ENCODE peak calls at places on chromosomes 7 and 10, in eight cellular contexts. One of them, this sample, is unnamed.

GRCh38 chr7:23462846-23463245 is 7.4 kb downstream of the IGF2BP3 start:
- DNase-seq in activated CD4-positive, alpha-beta T cell treated with anti-CD3 and anti-CD28 coated beads, Interleukin-2, amount 10 ng/mL, durations not matched to agents 7 days and 5 days: no peak
- DNase-seq in mesendoderm: no peak
- DNase-seq in GM03348: peak; percentile 42
- DNase-seq in activated T-cell treated with anti-CD3 and anti-CD28 coated beads, Interleukin-2, amount 50 U/mL, for 48 hours: no peak
- DNase-seq in COR-L47: peak; percentile 41
- DNase-seq in T-cell: no peak
- DNase-seq in GM12865: no peak
- DNase-seq in this sample: no peak

GRCh38 chr7:133300811-133301210 is 47.9 kb downstream of the EXOC4 start:
- DNase-seq in activated T-cell treated with anti-CD3 and anti-CD28 coated beads, Interleukin-2, amount 50 U/mL, for 48 hours: no peak
- DNase-seq in GM03348: no peak
- DNase-seq in COR-L47: no peak
- DNase-seq in activated CD4-positive, alpha-beta T cell treated with anti-CD3 and anti-CD28 coated beads, Interleukin-2, amount 10 ng/mL, durations not matched to agents 7 days and 5 days: no peak
- DNase-seq in GM12865: no peak
- DNase-seq in mesendoderm: no peak
- DNase-seq in T-cell: no peak
- DNase-seq in this sample: no peak

GRCh38 chr10:99927719-99928280 is 81.9 kb downstream of the DNMBP start:
- DNase-seq in activated T-cell treated with anti-CD3 and anti-CD28 coated beads, Interleukin-2, amount 50 U/mL, for 48 hours: no peak
- DNase-seq in COR-L47: no peak
- DNase-seq in activated CD4-positive, alpha-beta T cell treated with anti-CD3 and anti-CD28 coated beads, Interleukin-2, amount 10 ng/mL, durations not matched to agents 7 days and 5 days: no peak
- DNase-seq in mesendoderm: no peak
- DNase-seq in GM03348: no peak
- DNase-seq in T-cell: no peak
- DNase-seq in GM12865: no peak
- DNase-seq in this sample: no peak

GRCh38 chr10:105597297-105597696 is 956.2 kb downstream of the SORCS3 start:
- DNase-seq in GM03348: no peak
- DNase-seq in activated CD4-positive, alpha-beta T cell treated with anti-CD3 and anti-CD28 coated beads, Interleukin-2, amount 10 ng/mL, durations not matched to agents 7 days and 5 days: no peak
- DNase-seq in activated T-cell treated with anti-CD3 and anti-CD28 coated beads, Interleukin-2, amount 50 U/mL, for 48 hours: no peak
- DNase-seq in T-cell: no peak
- DNase-seq in GM12865: no peak
- DNase-seq in COR-L47: no peak
- DNase-seq in mesendoderm: no peak
- DNase-seq in this sample: no peak

GRCh38 chr7:100949931-100950443 is 653 bp downstream of the MUC3A start:
- DNase-seq in mesendoderm: peak; percentile 38
- DNase-seq in activated T-cell treated with anti-CD3 and anti-CD28 coated beads, Interleukin-2, amount 50 U/mL, for 48 hours: no peak
- DNase-seq in GM12865: no peak
- DNase-seq in activated CD4-positive, alpha-beta T cell treated with anti-CD3 and anti-CD28 coated beads, Interleukin-2, amount 10 ng/mL, durations not matched to agents 7 days and 5 days: no peak
- DNase-seq in COR-L47: no peak
- DNase-seq in GM03348: no peak
- DNase-seq in T-cell: no peak
- DNase-seq in this sample: no peak

GRCh38 chr10:117413928-117414618 is 38.8 kb upstream of the PDZD8 start:
- DNase-seq in GM12865: no peak
- DNase-seq in mesendoderm: no peak
- DNase-seq in T-cell: no peak
- DNase-seq in activated CD4-positive, alpha-beta T cell treated with anti-CD3 and anti-CD28 coated beads, Interleukin-2, amount 10 ng/mL, durations not matched to agents 7 days and 5 days: no peak
- DNase-seq in COR-L47: no peak
- DNase-seq in GM03348: peak; percentile 41
- DNase-seq in activated T-cell treated with anti-CD3 and anti-CD28 coated beads, Interleukin-2, amount 50 U/mL, for 48 hours: no peak
- DNase-seq in this sample: no peak

GRCh38 chr7:13982940-13983677 is 6.4 kb downstream of the ETV1 start:
- DNase-seq in GM03348: no peak
- DNase-seq in activated CD4-positive, alpha-beta T cell treated with anti-CD3 and anti-CD28 coated beads, Interleukin-2, amount 10 ng/mL, durations not matched to agents 7 days and 5 days: no peak
- DNase-seq in COR-L47: no peak
- DNase-seq in activated T-cell treated with anti-CD3 and anti-CD28 coated beads, Interleukin-2, amount 50 U/mL, for 48 hours: no peak
- DNase-seq in GM12865: no peak
- DNase-seq in T-cell: no peak
- DNase-seq in mesendoderm: peak; percentile 3
- DNase-seq in this sample: no peak

GRCh38 chr7:91567111-91568012 is 303.1 kb downstream of the FZD1 start:
- DNase-seq in COR-L47: no peak
- DNase-seq in GM12865: no peak
- DNase-seq in T-cell: no peak
- DNase-seq in GM03348: no peak
- DNase-seq in mesendoderm: no peak
- DNase-seq in activated CD4-positive, alpha-beta T cell treated with anti-CD3 and anti-CD28 coated beads, Interleukin-2, amount 10 ng/mL, durations not matched to agents 7 days and 5 days: no peak
- DNase-seq in activated T-cell treated with anti-CD3 and anti-CD28 coated beads, Interleukin-2, amount 50 U/mL, for 48 hours: no peak
- DNase-seq in this sample: no peak

GRCh38 chr10:32937824-32938482 is 20.1 kb downstream of the ITGB1 start:
- DNase-seq in COR-L47: no peak
- DNase-seq in T-cell: no peak
- DNase-seq in GM03348: peak; percentile 28
- DNase-seq in GM12865: no peak
- DNase-seq in activated T-cell treated with anti-CD3 and anti-CD28 coated beads, Interleukin-2, amount 50 U/mL, for 48 hours: no peak
- DNase-seq in mesendoderm: peak; percentile 53
- DNase-seq in activated CD4-positive, alpha-beta T cell treated with anti-CD3 and anti-CD28 coated beads, Interleukin-2, amount 10 ng/mL, durations not matched to agents 7 days and 5 days: no peak
- DNase-seq in this sample: no peak

GRCh38 chr10:110918633-110919348 is at the start of gene BBIP1:
- DNase-seq in mesendoderm: peak; percentile 100
- DNase-seq in activated CD4-positive, alpha-beta T cell treated with anti-CD3 and anti-CD28 coated beads, Interleukin-2, amount 10 ng/mL, durations not matched to agents 7 days and 5 days: no peak
- DNase-seq in T-cell: no peak
- DNase-seq in GM03348: peak; percentile 96
- DNase-seq in activated T-cell treated with anti-CD3 and anti-CD28 coated beads, Interleukin-2, amount 50 U/mL, for 48 hours: peak; percentile 94
- DNase-seq in COR-L47: no peak
- DNase-seq in GM12865: peak; percentile 96
- DNase-seq in this sample: peak; percentile 72

GRCh38 chr10:119120413-119120867 is 16.5 kb downstream of the DENND10 start:
- DNase-seq in mesendoderm: no peak
- DNase-seq in GM12865: peak; percentile 90
- DNase-seq in activated T-cell treated with anti-CD3 and anti-CD28 coated beads, Interleukin-2, amount 50 U/mL, for 48 hours: no peak
- DNase-seq in GM03348: no peak
- DNase-seq in activated CD4-positive, alpha-beta T cell treated with anti-CD3 and anti-CD28 coated beads, Interleukin-2, amount 10 ng/mL, durations not matched to agents 7 days and 5 days: no peak
- DNase-seq in T-cell: no peak
- DNase-seq in COR-L47: no peak
- DNase-seq in this sample: no peak

GRCh38 chr7:112937651-112938390 is 147.6 kb upstream of the TMEM168 start:
- DNase-seq in activated T-cell treated with anti-CD3 and anti-CD28 coated beads, Interleukin-2, amount 50 U/mL, for 48 hours: no peak
- DNase-seq in mesendoderm: no peak
- DNase-seq in T-cell: no peak
- DNase-seq in COR-L47: no peak
- DNase-seq in GM12865: no peak
- DNase-seq in GM03348: peak; percentile 25
- DNase-seq in activated CD4-positive, alpha-beta T cell treated with anti-CD3 and anti-CD28 coated beads, Interleukin-2, amount 10 ng/mL, durations not matched to agents 7 days and 5 days: no peak
- DNase-seq in this sample: no peak

GRCh38 chr7:332646-333398 is 42.9 kb downstream of the FOXL3 start:
- DNase-seq in mesendoderm: peak; percentile 73
- DNase-seq in activated CD4-positive, alpha-beta T cell treated with anti-CD3 and anti-CD28 coated beads, Interleukin-2, amount 10 ng/mL, durations not matched to agents 7 days and 5 days: peak; percentile 87
- DNase-seq in GM03348: peak; percentile 87
- DNase-seq in activated T-cell treated with anti-CD3 and anti-CD28 coated beads, Interleukin-2, amount 50 U/mL, for 48 hours: peak; percentile 94
- DNase-seq in COR-L47: peak; percentile 69
- DNase-seq in GM12865: peak; percentile 33
- DNase-seq in T-cell: peak; percentile 92
- DNase-seq in this sample: peak; percentile 75

GRCh38 chr10:116888380-116889055 is 39.2 kb downstream of the ENO4 start:
- DNase-seq in mesendoderm: peak; percentile 89
- DNase-seq in COR-L47: no peak
- DNase-seq in activated T-cell treated with anti-CD3 and anti-CD28 coated beads, Interleukin-2, amount 50 U/mL, for 48 hours: no peak
- DNase-seq in T-cell: no peak
- DNase-seq in GM03348: peak; percentile 84
- DNase-seq in activated CD4-positive, alpha-beta T cell treated with anti-CD3 and anti-CD28 coated beads, Interleukin-2, amount 10 ng/mL, durations not matched to agents 7 days and 5 days: no peak
- DNase-seq in GM12865: no peak
- DNase-seq in this sample: no peak

GRCh38 chr7:74061840-74062539 is 21.6 kb upstream of the LIMK1 start:
- DNase-seq in activated CD4-positive, alpha-beta T cell treated with anti-CD3 and anti-CD28 coated beads, Interleukin-2, amount 10 ng/mL, durations not matched to agents 7 days and 5 days: peak; percentile 61
- DNase-seq in GM03348: peak; percentile 94
- DNase-seq in GM12865: peak; percentile 82
- DNase-seq in T-cell: peak; percentile 67
- DNase-seq in COR-L47: no peak
- DNase-seq in mesendoderm: peak; percentile 76
- DNase-seq in activated T-cell treated with anti-CD3 and anti-CD28 coated beads, Interleukin-2, amount 50 U/mL, for 48 hours: peak; percentile 66
- DNase-seq in this sample: no peak

GRCh38 chr7:21076579-21076978 is 289.9 kb upstream of the SP8 start:
- DNase-seq in COR-L47: peak; percentile 9
- DNase-seq in activated CD4-positive, alpha-beta T cell treated with anti-CD3 and anti-CD28 coated beads, Interleukin-2, amount 10 ng/mL, durations not matched to agents 7 days and 5 days: no peak
- DNase-seq in activated T-cell treated with anti-CD3 and anti-CD28 coated beads, Interleukin-2, amount 50 U/mL, for 48 hours: no peak
- DNase-seq in T-cell: no peak
- DNase-seq in GM12865: no peak
- DNase-seq in GM03348: no peak
- DNase-seq in mesendoderm: no peak
- DNase-seq in this sample: no peak

GRCh38 chr7:150379590-150380379 is 655 bp downstream of the ZNF775 start:
- DNase-seq in GM03348: peak; percentile 50
- DNase-seq in activated CD4-positive, alpha-beta T cell treated with anti-CD3 and anti-CD28 coated beads, Interleukin-2, amount 10 ng/mL, durations not matched to agents 7 days and 5 days: peak; percentile 25
- DNase-seq in GM12865: peak; percentile 70
- DNase-seq in T-cell: no peak
- DNase-seq in COR-L47: no peak
- DNase-seq in mesendoderm: no peak
- DNase-seq in activated T-cell treated with anti-CD3 and anti-CD28 coated beads, Interleukin-2, amount 50 U/mL, for 48 hours: peak; percentile 52
- DNase-seq in this sample: no peak

GRCh38 chr10:101052285-101052684 is 9.5 kb upstream of the KAZALD1 start:
- DNase-seq in GM12865: no peak
- DNase-seq in activated T-cell treated with anti-CD3 and anti-CD28 coated beads, Interleukin-2, amount 50 U/mL, for 48 hours: no peak
- DNase-seq in activated CD4-positive, alpha-beta T cell treated with anti-CD3 and anti-CD28 coated beads, Interleukin-2, amount 10 ng/mL, durations not matched to agents 7 days and 5 days: no peak
- DNase-seq in mesendoderm: no peak
- DNase-seq in T-cell: no peak
- DNase-seq in GM03348: peak; percentile 57
- DNase-seq in COR-L47: no peak
- DNase-seq in this sample: no peak

GRCh38 chr7:155153676-155154075 is 83.6 kb downstream of the HTR5A start:
- DNase-seq in GM12865: no peak
- DNase-seq in T-cell: no peak
- DNase-seq in COR-L47: no peak
- DNase-seq in mesendoderm: no peak
- DNase-seq in activated CD4-positive, alpha-beta T cell treated with anti-CD3 and anti-CD28 coated beads, Interleukin-2, amount 10 ng/mL, durations not matched to agents 7 days and 5 days: no peak
- DNase-seq in GM03348: no peak
- DNase-seq in activated T-cell treated with anti-CD3 and anti-CD28 coated beads, Interleukin-2, amount 50 U/mL, for 48 hours: no peak
- DNase-seq in this sample: no peak

This sample was measured in NCI-H2171.